ENCODE peak calls at places on chromosomes 12 and 14, in six cellular contexts. C, I, K, T, J and W are unnamed samples.

GRCh38 chr14:24040692-24041091 is 11.1 kb upstream of the CARMIL3 start:
- DNase-seq in C (no peak), I (no peak), K (no peak), T (no peak), J (no peak), W (no peak)

GRCh38 chr14:99754141-99755067 is 38.8 kb upstream of the EML1 start:
- DNase-seq in C (no peak), I (no peak), K (no peak), T (no peak), J (no peak), W (no peak)

GRCh38 chr12:48351022-48351708 is 446 bp upstream of the ZNF641 start:
- DNase-seq in C (peak), I (no peak), K (peak), T (peak), J (no peak), W (no peak)

GRCh38 chr14:68978550-68978911 is 571 bp downstream of the ACTN1 start:
- DNase-seq in C (no peak), I (peak), K (peak), T (no peak), J (peak), W (peak)

GRCh38 chr14:24943024-24943423 is 106.9 kb downstream of the STXBP6 start:
- DNase-seq in C (no peak), I (no peak), K (no peak), T (peak), J (no peak), W (no peak)

GRCh38 chr12:57759360-57759980 is 4.6 kb downstream of the MARCHF9 start:
- DNase-seq in C (no peak), I (no peak), K (no peak), T (no peak), J (no peak), W (no peak)

GRCh38 chr12:107564946-107565345 is 120.7 kb upstream of the PWP1 start:
- DNase-seq in C (no peak), I (no peak), K (no peak), T (no peak), J (no peak), W (no peak)

GRCh38 chr14:29240046-29240445 is 473.5 kb downstream of the FOXG1 start:
- DNase-seq in C (no peak), I (no peak), K (no peak), T (no peak), J (no peak), W (no peak)

GRCh38 chr14:68232643-68233055 is 413.1 kb downstream of the RAD51B start:
- DNase-seq in C (no peak), I (no peak), K (no peak), T (peak), J (no peak), W (no peak)

DNA sequence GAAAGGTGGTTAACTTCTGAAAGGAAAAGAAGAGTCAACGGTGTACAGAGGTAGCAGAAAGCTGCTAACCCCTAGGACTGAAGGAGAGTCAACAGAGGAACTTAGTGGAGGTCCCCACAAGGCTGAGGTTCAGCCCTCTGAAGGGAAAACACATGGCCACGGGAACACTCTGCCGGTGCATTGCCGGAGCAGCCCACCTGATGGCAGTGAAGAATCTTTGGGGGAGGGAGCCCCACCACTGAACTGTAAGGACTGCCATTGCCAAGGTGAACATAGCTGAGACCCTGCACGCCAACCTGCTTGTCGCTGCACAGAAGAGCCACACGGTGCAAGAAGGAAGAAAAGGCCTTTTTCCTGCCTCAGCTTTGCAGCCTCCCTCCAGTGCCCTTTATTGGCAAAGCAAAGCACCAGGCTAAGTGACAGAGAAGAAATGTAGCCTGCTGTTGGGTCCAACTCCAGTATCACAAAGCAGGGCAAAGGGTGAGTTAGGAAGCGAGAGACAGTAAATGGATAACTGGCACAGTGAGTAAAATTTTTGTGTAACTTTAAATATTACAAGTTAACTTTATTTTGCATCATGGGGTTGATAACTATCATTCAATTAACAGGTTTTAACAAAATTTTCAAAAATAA is 76.9 kb downstream of the LIN52 start:
- DNase-seq in C (no peak), I (no peak), K (no peak), T (no peak), J (no peak), W (no peak)
- TF ChIP-seq CTCF in C (no peak), I (peak), K (no peak), T (no peak), J (no peak), W (no peak)

DNA sequence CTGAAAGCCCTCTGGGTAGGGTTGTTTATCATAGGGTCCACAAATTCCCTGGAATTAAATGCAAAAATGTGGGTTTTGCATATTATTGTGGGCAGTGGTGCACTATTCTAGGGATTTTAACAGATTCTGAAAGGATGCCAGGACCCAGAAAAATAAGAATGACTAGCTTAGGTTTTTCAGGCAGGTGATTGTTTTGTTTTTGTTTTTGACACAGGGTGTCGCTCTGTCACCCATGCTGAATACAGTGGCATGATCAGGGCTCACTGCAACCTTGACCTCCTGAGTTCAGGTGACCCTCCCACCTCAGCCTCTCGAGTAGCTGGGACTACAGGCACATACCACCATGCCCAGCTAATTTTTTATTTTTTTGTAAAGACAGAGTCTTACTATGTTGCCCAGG is 19.2 kb downstream of the GALNT6 start:
- DNase-seq in C (no peak), I (no peak), K (no peak), T (no peak), J (no peak), W (no peak)
- TF ChIP-seq CTCF in C (no peak), I (no peak), K (no peak), T (no peak), J (no peak), W (no peak)

GRCh38 chr14:84225243-84225642 is 1304.7 kb upstream of the FLRT2 start:
- DNase-seq in C (no peak), I (no peak), K (no peak), T (no peak), J (no peak), W (no peak)
- TF ChIP-seq CTCF in C (no peak), I (no peak), K (no peak), T (no peak), J (no peak), W (no peak)

GRCh38 chr12:82383930-82384513 is 25.7 kb downstream of the METTL25 start:
- DNase-seq in C (no peak), I (no peak), K (no peak), T (peak), J (no peak), W (no peak)
- TF ChIP-seq CTCF in C (peak), I (no peak), K (peak), T (peak), J (peak), W (no peak)

DNA sequence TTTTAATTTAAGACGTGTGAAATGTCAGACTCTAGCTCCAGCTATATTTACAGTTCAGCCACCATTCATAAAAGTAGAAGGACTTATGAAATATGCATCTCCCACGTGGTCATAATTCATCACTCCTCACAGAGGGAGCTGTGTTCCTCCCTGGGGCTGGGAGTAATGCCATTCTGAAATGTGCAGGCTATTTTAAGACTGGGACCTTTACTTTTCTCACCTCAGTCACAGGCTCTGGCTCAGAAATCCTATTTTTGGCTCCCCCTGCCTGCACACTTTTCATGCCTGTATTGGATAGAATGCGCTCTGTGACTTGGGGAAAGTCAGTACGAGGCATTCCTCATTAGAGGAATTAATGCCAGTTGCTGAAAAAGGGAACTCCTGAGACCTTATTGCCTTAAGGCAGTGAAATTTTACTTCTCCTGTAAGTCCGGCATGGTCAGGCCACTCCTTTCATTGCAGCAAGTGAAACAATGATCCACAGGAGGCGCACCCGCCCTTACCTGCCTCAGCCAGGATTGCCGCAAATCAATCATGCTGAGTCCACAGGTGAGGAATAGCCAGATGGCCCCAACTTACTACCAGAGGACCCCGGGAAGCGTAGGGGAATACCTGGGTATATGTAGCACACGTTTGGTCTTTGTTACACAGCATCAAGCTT is 1133.2 kb upstream of the TMEM132C start:
- DNase-seq in C (no peak), I (no peak), K (no peak), T (no peak), J (no peak), W (no peak)
- TF ChIP-seq CTCF in C (no peak), I (no peak), K (peak), T (no peak), J (no peak), W (no peak)

GRCh38 chr12:89873745-89874144 is 165.1 kb upstream of the ATP2B1 start:
- DNase-seq in C (no peak), I (no peak), K (no peak), T (no peak), J (no peak), W (no peak)
- TF ChIP-seq CTCF in C (no peak), I (no peak), K (no peak), T (no peak), J (no peak), W (no peak)

GRCh38 chr12:26855337-26856089 is 22.5 kb upstream of the ITPR2 start:
- DNase-seq in C (no peak), I (no peak), K (no peak), T (no peak), J (no peak), W (no peak)

GRCh38 chr12:26857465-26858176 is 24.6 kb upstream of the ITPR2 start:
- DNase-seq in C (no peak), I (no peak), K (no peak), T (no peak), J (no peak), W (no peak)

GRCh38 chr12:26853303-26854027 is 20.5 kb upstream of the ITPR2 start:
- DNase-seq in C (no peak), I (peak), K (peak), T (no peak), J (peak), W (peak)

GRCh38 chr12:26848156-26848825 is 15.3 kb upstream of the ITPR2 start:
- DNase-seq in C (no peak), I (no peak), K (no peak), T (no peak), J (no peak), W (no peak)

GRCh38 chr12:26854028-26854387 is 21.0 kb upstream of the ITPR2 start:
- DNase-seq in C (no peak), I (no peak), K (no peak), T (no peak), J (no peak), W (no peak)
- TF ChIP-seq CTCF in C (no peak), I (no peak), K (no peak), T (no peak), J (no peak), W (peak)